ENCODE peak calls at places on chromosomes 13 and 19, in ten cellular contexts. One of them, this sample, is unnamed.
A peak's percentile ranks its signal among the peaks of the same experiment; 100 is the strongest.

GRCh38 chr13:18946738-18947137 is 234.9 kb downstream of the TUBA3C start:
- DNase-seq in anterior cingulate cortex: no peak
- DNase-seq in stimulated activated CD8-positive, alpha-beta memory T cell treated with anti-CD3 and anti-CD28 coated beads, Interleukin-15, amount 100 ng/mL, for 24 hours: no peak
- DNase-seq in upper lobe of right lung: peak; percentile 57
- DNase-seq in heart left ventricle: no peak
- DNase-seq in neuronal stem cell: no peak
- DNase-seq in memory B cell: no peak
- DNase-seq in KBM-7: no peak
- DNase-seq in breast epithelium: no peak
- DNase-seq in tibial nerve: no peak
- DNase-seq in this sample: no peak

GRCh38 chr19:18897108-18898029 is 1.4 kb upstream of the CERS1 start:
- DNase-seq in anterior cingulate cortex: no peak
- DNase-seq in stimulated activated CD8-positive, alpha-beta memory T cell treated with anti-CD3 and anti-CD28 coated beads, Interleukin-15, amount 100 ng/mL, for 24 hours: no peak
- DNase-seq in upper lobe of right lung: no peak
- DNase-seq in heart left ventricle: no peak
- DNase-seq in neuronal stem cell: no peak
- DNase-seq in memory B cell: no peak
- DNase-seq in KBM-7: no peak
- DNase-seq in breast epithelium: no peak
- DNase-seq in tibial nerve: no peak
- DNase-seq in this sample: no peak

GRCh38 chr19:4749870-4750269 is 26.2 kb upstream of the DPP9 start:
- DNase-seq in anterior cingulate cortex: no peak
- DNase-seq in stimulated activated CD8-positive, alpha-beta memory T cell treated with anti-CD3 and anti-CD28 coated beads, Interleukin-15, amount 100 ng/mL, for 24 hours: no peak
- DNase-seq in upper lobe of right lung: no peak
- DNase-seq in heart left ventricle: no peak
- DNase-seq in neuronal stem cell: no peak
- DNase-seq in memory B cell: no peak
- DNase-seq in KBM-7: no peak
- DNase-seq in breast epithelium: no peak
- DNase-seq in tibial nerve: no peak
- DNase-seq in this sample: no peak

GRCh38 chr13:103431880-103432279 is 365.7 kb upstream of the SLC10A2 start:
- DNase-seq in anterior cingulate cortex: no peak
- DNase-seq in stimulated activated CD8-positive, alpha-beta memory T cell treated with anti-CD3 and anti-CD28 coated beads, Interleukin-15, amount 100 ng/mL, for 24 hours: no peak
- DNase-seq in upper lobe of right lung: no peak
- DNase-seq in heart left ventricle: no peak
- DNase-seq in neuronal stem cell: no peak
- DNase-seq in memory B cell: no peak
- DNase-seq in KBM-7: peak; percentile 3
- DNase-seq in breast epithelium: no peak
- DNase-seq in tibial nerve: no peak
- DNase-seq in this sample: no peak

GRCh38 chr13:108315273-108315672 is 45.8 kb downstream of the TNFSF13B start:
- DNase-seq in anterior cingulate cortex: no peak
- DNase-seq in stimulated activated CD8-positive, alpha-beta memory T cell treated with anti-CD3 and anti-CD28 coated beads, Interleukin-15, amount 100 ng/mL, for 24 hours: no peak
- DNase-seq in upper lobe of right lung: no peak
- DNase-seq in heart left ventricle: no peak
- DNase-seq in neuronal stem cell: no peak
- DNase-seq in memory B cell: no peak
- DNase-seq in KBM-7: no peak
- DNase-seq in breast epithelium: no peak
- DNase-seq in tibial nerve: no peak
- DNase-seq in this sample: no peak

GRCh38 chr13:107680115-107680514 is 535.2 kb downstream of the LIG4 start:
- DNase-seq in anterior cingulate cortex: no peak
- DNase-seq in stimulated activated CD8-positive, alpha-beta memory T cell treated with anti-CD3 and anti-CD28 coated beads, Interleukin-15, amount 100 ng/mL, for 24 hours: no peak
- DNase-seq in upper lobe of right lung: no peak
- DNase-seq in heart left ventricle: no peak
- DNase-seq in neuronal stem cell: no peak
- DNase-seq in memory B cell: no peak
- DNase-seq in KBM-7: no peak
- DNase-seq in breast epithelium: no peak
- DNase-seq in tibial nerve: no peak
- DNase-seq in this sample: no peak

GRCh38 chr13:27023385-27023784 is 148.2 kb downstream of the USP12 start:
- DNase-seq in anterior cingulate cortex: no peak
- DNase-seq in stimulated activated CD8-positive, alpha-beta memory T cell treated with anti-CD3 and anti-CD28 coated beads, Interleukin-15, amount 100 ng/mL, for 24 hours: no peak
- DNase-seq in upper lobe of right lung: no peak
- DNase-seq in heart left ventricle: no peak
- DNase-seq in neuronal stem cell: no peak
- DNase-seq in memory B cell: no peak
- DNase-seq in KBM-7: no peak
- DNase-seq in breast epithelium: no peak
- DNase-seq in tibial nerve: no peak
- DNase-seq in this sample: no peak

GRCh38 chr13:46211116-46211515 is 612 bp upstream of the LRRC63 start:
- DNase-seq in anterior cingulate cortex: no peak
- DNase-seq in stimulated activated CD8-positive, alpha-beta memory T cell treated with anti-CD3 and anti-CD28 coated beads, Interleukin-15, amount 100 ng/mL, for 24 hours: no peak
- DNase-seq in upper lobe of right lung: no peak
- DNase-seq in heart left ventricle: no peak
- DNase-seq in neuronal stem cell: no peak
- DNase-seq in memory B cell: no peak
- DNase-seq in KBM-7: peak; percentile 57
- DNase-seq in breast epithelium: no peak
- DNase-seq in tibial nerve: no peak
- DNase-seq in this sample: no peak

GRCh38 chr19:45090034-45090433 is 2.9 kb upstream of the PPP1R37 start:
- DNase-seq in anterior cingulate cortex: no peak
- DNase-seq in stimulated activated CD8-positive, alpha-beta memory T cell treated with anti-CD3 and anti-CD28 coated beads, Interleukin-15, amount 100 ng/mL, for 24 hours: no peak
- DNase-seq in upper lobe of right lung: no peak
- DNase-seq in heart left ventricle: no peak
- DNase-seq in neuronal stem cell: no peak
- DNase-seq in memory B cell: no peak
- DNase-seq in KBM-7: no peak
- DNase-seq in breast epithelium: no peak
- DNase-seq in tibial nerve: no peak
- DNase-seq in this sample: no peak

GRCh38 chr19:50361290-50362029 is 4.0 kb downstream of the NAPSA start:
- DNase-seq in anterior cingulate cortex: no peak
- DNase-seq in stimulated activated CD8-positive, alpha-beta memory T cell treated with anti-CD3 and anti-CD28 coated beads, Interleukin-15, amount 100 ng/mL, for 24 hours: no peak
- DNase-seq in upper lobe of right lung: peak; percentile 86
- DNase-seq in heart left ventricle: no peak
- DNase-seq in neuronal stem cell: no peak
- DNase-seq in memory B cell: no peak
- DNase-seq in KBM-7: no peak
- DNase-seq in breast epithelium: no peak
- DNase-seq in tibial nerve: no peak
- DNase-seq in this sample: no peak

This sample was measured in gastrocnemius medialis.